ENCODE peak calls at places on chromosomes 12 and 14, in four cellular contexts. B is ACHN, N is lower lobe of right lung, I is NCI-H510A treated with DMSO at 0.1 percent for 48 hours. V is an unnamed sample.

GRCh38 chr12:64064240-64064639 is 157.9 kb downstream of the KICS2 start:
- DNase-seq in N (no peak), B (no peak), I (no peak), V (no peak)

GRCh38 chr12:1795785-1796514 is 24.4 kb upstream of the LRTM2 start:
- DNase-seq in B (peak), I (peak), N (peak), V (peak)

GRCh38 chr12:64780531-64781373 is 21.5 kb upstream of the GNS start:
- DNase-seq in N (peak), B (peak), I (peak), V (peak)

GRCh38 chr14:81193924-81194633 is 26.7 kb downstream of the GTF2A1 start:
- DNase-seq in N (no peak), B (no peak), I (no peak), V (no peak)

GRCh38 chr14:69808919-69809808 is 12.1 kb upstream of the SLC10A1 start:
- DNase-seq in I (no peak), B (no peak), N (no peak), V (no peak)

GRCh38 chr14:30362369-30363218 is 196.4 kb upstream of the G2E3 start:
- DNase-seq in N (no peak), B (no peak), I (peak), V (no peak)

GRCh38 chr14:78997811-78998210 is 827.6 kb downstream of the NRXN3 start:
- DNase-seq in B (no peak), N (no peak), I (peak), V (no peak)

GRCh38 chr12:94165152-94165551 is 16.8 kb downstream of the PLXNC1 start:
- DNase-seq in I (no peak), N (no peak), B (no peak), V (no peak)

GRCh38 chr12:91109148-91109564 is 2.1 kb downstream of the LUM start:
- DNase-seq in N (peak), I (no peak), B (peak), V (peak)

GRCh38 chr12:118534003-118534402 is 157.6 kb downstream of the SUDS3 start:
- DNase-seq in N (no peak), B (no peak), I (no peak), V (no peak)

GRCh38 chr14:100159107-100159864 is at the start of gene DEGS2:
- DNase-seq in I (peak), N (peak), B (no peak), V (peak)

GRCh38 chr12:96526110-96526509 is 36.7 kb downstream of the CFAP54 start:
- DNase-seq in I (no peak), N (no peak), B (no peak), V (no peak)